ENCODE peak calls at places on chromosomes 5 and 9, in six cellular contexts. D, V, Z, M, A and S are unnamed samples.

GRCh38 chr9:7154003-7154619 is 396.3 kb downstream of the KDM4C start:
- DNase-seq in D (no peak), V (peak), Z (no peak), M (no peak), A (no peak), S (no peak)

GRCh38 chr9:125524522-125524921 is 182.5 kb downstream of the MAPKAP1 start:
- DNase-seq in D (no peak), V (no peak), Z (no peak), M (no peak), A (peak), S (no peak)

GRCh38 chr5:166883016-166883415 is 1408.4 kb upstream of the WWC1 start:
- DNase-seq in D (no peak), V (no peak), Z (peak), M (no peak), A (peak), S (peak)

GRCh38 chr9:93808115-93809029 is 146.8 kb downstream of the BARX1 start:
- DNase-seq in D (no peak), V (peak), Z (no peak), M (no peak), A (no peak), S (no peak)

GRCh38 chr5:134131578-134132350 is 17.3 kb downstream of the TCF7 start:
- DNase-seq in D (no peak), V (no peak), Z (no peak), M (no peak), A (no peak), S (no peak)

GRCh38 chr9:37029304-37029775 is 4.7 kb downstream of the PAX5 start:
- DNase-seq in D (no peak), V (no peak), Z (no peak), M (no peak), A (peak), S (no peak)

GRCh38 chr5:175387144-175387543 is 56.8 kb downstream of the DRD1 start:
- DNase-seq in D (no peak), V (no peak), Z (no peak), M (no peak), A (no peak), S (no peak)

GRCh38 chr5:168086104-168086610 is 205.3 kb upstream of the WWC1 start:
- DNase-seq in D (no peak), V (no peak), Z (peak), M (peak), A (peak), S (peak)

GRCh38 chr5:177307544-177308363 is 3.9 kb downstream of the MXD3 start:
- DNase-seq in D (no peak), V (no peak), Z (no peak), M (no peak), A (no peak), S (no peak)

GRCh38 chr5:69265931-69266330 is 31.2 kb downstream of the CDK7 start:
- DNase-seq in D (no peak), V (peak), Z (no peak), M (peak), A (peak), S (no peak)

GRCh38 chr5:37664551-37664950 is 175.3 kb downstream of the GDNF start:
- DNase-seq in D (no peak), V (no peak), Z (no peak), M (no peak), A (no peak), S (no peak)

GRCh38 chr9:7374966-7375650 is 424.5 kb downstream of the DMAC1 start:
- DNase-seq in D (no peak), V (no peak), Z (no peak), M (no peak), A (no peak), S (no peak)

GRCh38 chr9:109538346-109538745 is 40.2 kb upstream of the PTPN3 start:
- DNase-seq in D (no peak), V (no peak), Z (no peak), M (no peak), A (no peak), S (no peak)

GRCh38 chr5:168943999-168944398 is 356.9 kb downstream of the SLIT3 start:
- DNase-seq in D (no peak), V (peak), Z (no peak), M (no peak), A (no peak), S (no peak)

GRCh38 chr5:180330810-180331646 is 22.1 kb downstream of the GFPT2 start:
- DNase-seq in D (no peak), V (no peak), Z (peak), M (peak), A (no peak), S (peak)
- H3K4me3 ChIP-seq in D (no peak), V (no peak), Z (peak), M (no peak), A (peak), S (no peak)

DNA sequence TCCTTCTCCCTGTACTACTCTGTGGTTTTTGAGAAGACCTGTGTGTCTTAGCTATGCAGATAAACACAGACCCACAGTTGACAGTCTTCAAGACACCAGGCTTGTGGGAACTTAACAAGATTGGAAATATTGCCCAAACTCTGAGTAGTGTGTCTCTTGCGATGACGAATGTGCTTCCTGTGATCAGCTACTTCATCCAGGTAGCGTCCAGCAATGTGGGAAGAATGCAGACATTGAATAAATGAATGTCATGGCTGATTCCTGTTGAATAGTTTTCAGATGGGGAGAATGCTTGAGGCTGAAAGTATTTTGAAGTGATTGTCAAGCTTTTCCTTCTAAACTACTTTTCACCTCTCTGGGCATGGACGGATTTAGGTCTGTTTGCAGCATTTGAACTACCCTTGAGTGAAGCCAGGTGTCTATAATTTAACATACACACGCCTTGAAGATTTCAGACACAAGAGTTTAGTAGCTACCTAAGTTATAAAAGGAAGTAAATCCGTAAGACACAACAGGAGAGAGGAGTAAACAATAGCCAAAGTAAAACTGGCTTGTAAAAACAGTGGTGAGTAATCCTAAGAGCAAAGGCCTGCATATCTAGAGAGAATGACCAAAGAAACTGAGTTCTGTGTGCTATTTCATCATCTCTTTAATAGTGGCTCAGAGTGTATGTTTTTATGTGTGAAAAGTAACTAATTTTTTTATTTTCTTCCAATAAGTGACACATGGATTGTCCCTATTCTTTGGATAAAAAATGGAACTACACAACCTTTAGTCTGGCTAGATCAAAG is 30.0 kb upstream of the ARL14EPL start:
- DNase-seq in D (no peak), V (no peak), Z (peak), M (no peak), A (no peak), S (no peak)
- H3K4me2 ChIP-seq in D (no peak), V (no peak), Z (no peak), M (no peak), A (no peak), S (no peak)

GRCh38 chr9:76049341-76049740 is 158.9 kb downstream of the PCSK5 start:
- DNase-seq in D (no peak), V (no peak), Z (no peak), M (peak), A (no peak), S (no peak)

GRCh38 chr9:76045217-76045616 is 154.7 kb downstream of the PCSK5 start:
- DNase-seq in D (no peak), V (no peak), Z (no peak), M (no peak), A (peak), S (no peak)

GRCh38 chr9:76044420-76044819 is 153.9 kb downstream of the PCSK5 start:
- DNase-seq in D (no peak), V (no peak), Z (peak), M (no peak), A (no peak), S (no peak)
- H3K4me3 ChIP-seq in D (no peak), V (no peak), Z (no peak), M (no peak), A (no peak), S (no peak)

GRCh38 chr9:34995288-34996060 is 5.9 kb downstream of the DNAJB5 start:
- DNase-seq in D (no peak), V (no peak), Z (peak), M (no peak), A (no peak), S (peak)

GRCh38 chr9:34996181-34996904 is 6.8 kb downstream of the DNAJB5 start:
- DNase-seq in D (no peak), V (peak), Z (no peak), M (no peak), A (no peak), S (no peak)

GRCh38 chr9:34992376-34992951 is 2.9 kb downstream of the DNAJB5 start:
- DNase-seq in D (no peak), V (no peak), Z (peak), M (peak), A (no peak), S (peak)

GRCh38 chr9:34993502-34994428 is 4.2 kb downstream of the DNAJB5 start:
- DNase-seq in D (no peak), V (peak), Z (peak), M (peak), A (peak), S (no peak)

DNA sequence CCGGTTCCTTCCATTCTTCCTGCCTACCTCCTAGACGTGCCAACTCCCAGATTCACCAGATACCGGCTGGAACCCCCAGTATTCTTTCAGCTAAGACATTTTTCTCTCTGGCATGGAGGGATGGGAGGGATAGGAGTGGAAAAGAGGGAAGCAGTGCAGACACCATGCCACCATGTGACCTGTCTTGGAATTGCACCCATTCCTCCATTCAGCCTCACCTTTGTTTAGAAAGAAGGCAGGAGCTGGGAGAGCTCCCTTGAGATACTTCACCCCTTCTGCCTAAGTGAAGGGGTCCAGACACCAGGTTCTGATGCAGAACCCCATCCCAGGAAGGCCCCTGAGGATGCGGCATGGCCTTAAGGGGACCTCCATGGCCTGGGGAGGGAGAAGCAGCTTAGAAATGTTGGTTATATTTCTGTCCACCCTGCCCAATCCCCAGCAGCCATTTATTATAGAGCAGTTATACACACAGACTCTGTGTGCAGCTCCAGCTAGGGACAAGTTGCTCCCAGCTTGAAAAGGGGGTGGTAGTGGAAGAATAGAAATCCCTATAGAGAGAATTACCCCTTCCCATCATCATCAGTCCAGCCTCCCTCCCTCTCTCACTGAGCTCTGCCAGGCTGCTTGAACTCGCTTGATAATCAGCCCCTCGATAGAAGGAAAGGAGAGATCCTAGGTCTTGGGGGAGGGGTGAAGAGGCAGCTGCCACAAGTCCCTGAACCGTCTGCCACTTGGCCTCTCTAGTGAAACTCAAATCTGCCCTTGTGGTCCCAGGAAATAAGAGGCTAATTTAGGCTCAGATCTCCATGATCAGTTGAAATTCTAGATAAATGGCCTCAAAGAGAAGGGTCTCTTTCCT is 5.1 kb downstream of the DNAJB5 start:
- DNase-seq in D (no peak), V (peak), Z (peak), M (peak), A (peak), S (peak)
- H3K4me2 ChIP-seq in D (no peak), V (peak), Z (peak), M (peak), A (peak), S (no peak)

GRCh38 chr5:90555666-90556065 is 2.9 kb upstream of the ADGRV1 start:
- DNase-seq in D (no peak), V (no peak), Z (no peak), M (no peak), A (no peak), S (no peak)

GRCh38 chr5:90554358-90555006 is 4.1 kb upstream of the ADGRV1 start:
- DNase-seq in D (no peak), V (no peak), Z (no peak), M (no peak), A (peak), S (no peak)

GRCh38 chr5:90557871-90558270 is 726 bp upstream of the ADGRV1 start:
- DNase-seq in D (no peak), V (no peak), Z (no peak), M (no peak), A (no peak), S (no peak)

GRCh38 chr5:90558344-90559192 is at the start of gene ADGRV1:
- DNase-seq in D (no peak), V (peak), Z (peak), M (peak), A (peak), S (peak)

GRCh38 chr5:90557391-90557790 is 1.2 kb upstream of the ADGRV1 start:
- DNase-seq in D (no peak), V (no peak), Z (no peak), M (no peak), A (peak), S (no peak)
- H3K4me3 ChIP-seq in D (no peak), V (no peak), Z (no peak), M (no peak), A (peak), S (no peak)

GRCh38 chr5:33890633-33891032 is 1.2 kb downstream of the ADAMTS12 start:
- DNase-seq in D (no peak), V (no peak), Z (peak), M (no peak), A (peak), S (peak)
- H3K4me2 ChIP-seq in D (no peak), V (peak), Z (peak), M (peak), A (peak), S (peak)